ENCODE peak calls at places on chromosomes 12 and 14, in eight cellular contexts. P is Caco-2; G is stimulated activated CD4-positive, alpha-beta T cell treated with anti-CD3 and anti-CD28 coated beads, Interleukin-15, amount 100 ng/mL, for 24 hours; F is HuH-7.5; U is NCI-H524 treated with DMSO at 0.1 percent for 48 hours; O is NCI-H446 treated with DMSO at 0.1 percent for 48 hours; T is left ventricle myocardium superior; D is NCI-H510A. K is an unnamed sample.

GRCh38 chr12:1993341-1993740 is 10.9 kb downstream of the DCP1B start:
- DNase-seq in P (no peak), G (no peak), F (no peak), U (no peak), O (no peak), T (no peak), D (no peak), K (no peak)

GRCh38 chr12:101696477-101697196 is 803 bp upstream of the CHPT1 start:
- DNase-seq in P (peak), G (peak), F (peak), U (no peak), O (peak), T (peak), D (peak), K (peak)

GRCh38 chr12:139585-139984 is 73.0 kb downstream of the IQSEC3 start:
- DNase-seq in P (no peak), G (no peak), F (no peak), U (no peak), O (no peak), T (no peak), D (peak), K (no peak)

GRCh38 chr12:45336762-45337596 is 121.1 kb downstream of the ANO6 start:
- DNase-seq in P (no peak), G (no peak), F (no peak), U (no peak), O (no peak), T (no peak), D (no peak), K (no peak)

GRCh38 chr12:52856787-52857186 is 8.0 kb upstream of the KRT78 start:
- DNase-seq in P (no peak), G (no peak), F (no peak), U (no peak), O (no peak), T (no peak), D (no peak), K (no peak)

GRCh38 chr12:42961395-42961794 is 371.8 kb upstream of the PRICKLE1 start:
- DNase-seq in P (peak), G (no peak), F (no peak), U (no peak), O (no peak), T (no peak), D (no peak), K (no peak)

GRCh38 chr12:10891937-10892336 is 7.9 kb upstream of the PRH1 start:
- DNase-seq in P (peak), G (no peak), F (peak), U (no peak), O (no peak), T (no peak), D (no peak), K (no peak)

GRCh38 chr12:127773520-127773919 is 493.4 kb upstream of the TMEM132C start:
- DNase-seq in P (peak), G (no peak), F (no peak), U (peak), O (peak), T (no peak), D (peak), K (no peak)

GRCh38 chr12:68375701-68376469 is 43.7 kb upstream of the MDM1 start:
- DNase-seq in P (no peak), G (no peak), F (no peak), U (peak), O (peak), T (no peak), D (no peak), K (no peak)

GRCh38 chr12:41794341-41794740 is 350.3 kb downstream of the GXYLT1 start:
- DNase-seq in P (no peak), G (no peak), F (no peak), U (no peak), O (no peak), T (no peak), D (no peak), K (no peak)

GRCh38 chr14:53550776-53551175 is 397.7 kb upstream of the DDHD1 start:
- DNase-seq in P (no peak), G (no peak), F (no peak), U (peak), O (no peak), T (no peak), D (no peak), K (no peak)

GRCh38 chr14:49879683-49880204 is 13.1 kb upstream of the ARF6 start:
- DNase-seq in P (peak), G (peak), F (no peak), U (no peak), O (no peak), T (no peak), D (peak), K (no peak)

GRCh38 chr12:75529826-75530225 is 18.4 kb upstream of the KRR1 start:
- DNase-seq in P (no peak), G (no peak), F (no peak), U (no peak), O (no peak), T (no peak), D (no peak), K (no peak)

GRCh38 chr12:92089559-92089958 is 56.1 kb downstream of the BTG1 start:
- DNase-seq in P (no peak), G (no peak), F (no peak), U (no peak), O (no peak), T (no peak), D (no peak), K (no peak)

GRCh38 chr14:77741438-77741837 is 19.5 kb downstream of the SNW1 start:
- DNase-seq in P (no peak), G (no peak), F (no peak), U (no peak), O (no peak), T (no peak), D (no peak), K (no peak)

K was measured in tibial nerve.